ENCODE peak calls at places on chromosomes 3 and 15, in nine cellular contexts. P is mucosa of descending colon; A is GM19239; T is RPMI8226; M is T-helper 1 cell; N is endodermal cell; W is NCI-H1105; D is activated T-cell treated with anti-CD3 and anti-CD28 coated beads for 1 hour; I is stimulated activated CD8-positive, alpha-beta memory T cell treated with anti-CD3 and anti-CD28 coated beads, Interleukin-4, amount 100 ng/mL, for 4 hours. O is an unnamed sample.

GRCh38 chr3:63951492-63951891 is 39.3 kb upstream of the SCAANT1 start:
- DNase-seq in P (no peak), A (no peak), T (no peak), M (no peak), N (no peak), W (no peak), D (no peak), I (no peak), O (no peak)

GRCh38 chr3:117661636-117662095 is 952.1 kb downstream of the TUSC7 start:
- DNase-seq in P (no peak), A (no peak), T (no peak), M (no peak), N (no peak), W (no peak), D (no peak), I (no peak), O (peak)

GRCh38 chr3:180802837-180803236 is 109.6 kb upstream of the FXR1 start:
- DNase-seq in P (no peak), A (no peak), T (peak), M (no peak), N (no peak), W (peak), D (no peak), I (no peak), O (peak)

GRCh38 chr3:120350431-120350941 is 1.3 kb upstream of the LRRC58 start:
- DNase-seq in P (peak), A (no peak), T (peak), M (no peak), N (no peak), W (no peak), D (no peak), I (no peak), O (peak)

GRCh38 chr15:29652595-29652994 is 169.7 kb downstream of the TJP1 start:
- DNase-seq in P (no peak), A (no peak), T (no peak), M (no peak), N (no peak), W (no peak), D (no peak), I (no peak), O (no peak)

GRCh38 chr3:150480802-150481201 is 65.5 kb downstream of the SERP1 start:
- DNase-seq in P (no peak), A (no peak), T (no peak), M (no peak), N (no peak), W (no peak), D (no peak), I (no peak), O (no peak)

GRCh38 chr3:152069871-152070270 is 196.4 kb downstream of the SUCNR1 start:
- DNase-seq in P (no peak), A (no peak), T (no peak), M (no peak), N (no peak), W (no peak), D (no peak), I (no peak), O (peak)

GRCh38 chr3:189294649-189295048 is 122.9 kb downstream of the TPRG1 start:
- DNase-seq in P (peak), A (no peak), T (no peak), M (no peak), N (no peak), W (no peak), D (no peak), I (no peak), O (no peak)

GRCh38 chr3:111943533-111943932 is 35.3 kb upstream of the ABHD10 start:
- DNase-seq in P (no peak), A (no peak), T (no peak), M (no peak), N (no peak), W (no peak), D (no peak), I (no peak), O (no peak)

GRCh38 chr3:181512787-181513186 is 198.9 kb upstream of the SOX2 start:
- DNase-seq in P (no peak), A (no peak), T (no peak), M (no peak), N (no peak), W (no peak), D (no peak), I (no peak), O (no peak)

GRCh38 chr3:12193485-12194165 is 34.9 kb upstream of the TIMP4 start:
- DNase-seq in P (peak), A (no peak), T (peak), M (no peak), N (no peak), W (no peak), D (no peak), I (no peak), O (peak)

GRCh38 chr15:65388306-65389080 is 10.7 kb upstream of the IGDCC3 start:
- DNase-seq in P (no peak), A (no peak), T (no peak), M (no peak), N (no peak), W (no peak), D (no peak), I (no peak), O (no peak)

GRCh38 chr3:189316296-189317019 is 144.7 kb downstream of the TPRG1 start:
- DNase-seq in P (peak), A (no peak), T (no peak), M (no peak), N (peak), W (no peak), D (no peak), I (no peak), O (no peak)

GRCh38 chr15:89611317-89611716 is 36.0 kb downstream of the TICRR start:
- DNase-seq in P (no peak), A (no peak), T (no peak), M (no peak), N (no peak), W (no peak), D (no peak), I (no peak), O (no peak)

GRCh38 chr15:68218331-68218730 is 11.2 kb downstream of the CLN6 start:
- DNase-seq in P (no peak), A (no peak), T (no peak), M (no peak), N (peak), W (no peak), D (no peak), I (no peak), O (no peak)

GRCh38 chr15:39239562-39239961 is 341.3 kb upstream of the THBS1 start:
- DNase-seq in P (no peak), A (no peak), T (no peak), M (no peak), N (no peak), W (no peak), D (no peak), I (no peak), O (peak)

GRCh38 chr3:45553469-45553974 is 41.0 kb upstream of the LIMD1 start:
- DNase-seq in P (peak), A (no peak), T (peak), M (no peak), N (peak), W (no peak), D (no peak), I (no peak), O (peak)

GRCh38 chr3:264394-265156 is 68.0 kb downstream of the CHL1 start:
- DNase-seq in P (peak), A (no peak), T (no peak), M (no peak), N (no peak), W (no peak), D (no peak), I (no peak), O (peak)

GRCh38 chr3:123154346-123154985 is 47.3 kb upstream of the SEC22A start:
- DNase-seq in P (no peak), A (no peak), T (no peak), M (no peak), N (peak), W (no peak), D (no peak), I (no peak), O (no peak)

GRCh38 chr15:83733206-83733605 is 79.3 kb downstream of the ADAMTSL3 start:
- DNase-seq in P (no peak), A (no peak), T (no peak), M (no peak), N (peak), W (no peak), D (no peak), I (no peak), O (peak)

GRCh38 chr3:171181907-171182690 is 155.6 kb upstream of the SLC2A2 start:
- DNase-seq in P (no peak), A (no peak), T (no peak), M (no peak), N (no peak), W (no peak), D (no peak), I (no peak), O (peak)

GRCh38 chr3:105899528-105899927 is 30.7 kb upstream of the CBLB start:
- DNase-seq in P (no peak), A (no peak), T (no peak), M (no peak), N (no peak), W (no peak), D (no peak), I (no peak), O (peak)

GRCh38 chr15:54029076-54029475 is 50.8 kb downstream of the UNC13C start:
- DNase-seq in P (no peak), A (no peak), T (no peak), M (no peak), N (no peak), W (no peak), D (no peak), I (no peak), O (no peak)

GRCh38 chr3:139653582-139653981 is 24.2 kb downstream of the NMNAT3 start:
- DNase-seq in P (no peak), A (no peak), T (no peak), M (no peak), N (peak), W (no peak), D (no peak), I (no peak), O (no peak)

GRCh38 chr3:16538505-16538904 is 25.0 kb upstream of the RFTN1 start:
- DNase-seq in P (no peak), A (no peak), T (no peak), M (no peak), N (no peak), W (no peak), D (no peak), I (no peak), O (no peak)

GRCh38 chr3:50612234-50612972 is 829 bp upstream of the CISH start:
- DNase-seq in P (no peak), A (no peak), T (peak), M (no peak), N (no peak), W (no peak), D (no peak), I (no peak), O (no peak)

GRCh38 chr15:25730918-25731317 is 132.2 kb downstream of the ATP10A start:
- DNase-seq in P (no peak), A (no peak), T (no peak), M (no peak), N (no peak), W (no peak), D (no peak), I (no peak), O (no peak)

GRCh38 chr3:13896473-13897154 is 16.7 kb upstream of the WNT7A start:
- DNase-seq in P (peak), A (no peak), T (peak), M (peak), N (peak), W (peak), D (peak), I (no peak), O (peak)

GRCh38 chr15:62020576-62021160 is 39.6 kb downstream of the VPS13C start:
- DNase-seq in P (no peak), A (no peak), T (no peak), M (no peak), N (no peak), W (no peak), D (no peak), I (no peak), O (peak)

GRCh38 chr15:41955807-41956525 is 16.4 kb downstream of the EHD4 start:
- DNase-seq in P (no peak), A (no peak), T (no peak), M (no peak), N (peak), W (no peak), D (no peak), I (no peak), O (no peak)

GRCh38 chr3:178274711-178275110 is 261.5 kb upstream of the KCNMB2 start:
- DNase-seq in P (no peak), A (no peak), T (no peak), M (no peak), N (no peak), W (no peak), D (no peak), I (no peak), O (no peak)